ENCODE peak calls at places on chromosome 15, in six cellular contexts. Z, J, L, C, T and G are unnamed samples. For H4K20me1, the result is how much of the 10 kb centered on the place peaks cover.

GRCh38 chr15:57054351-57054750 is 135.9 kb downstream of the TCF12 start:
- DNase-seq in Z (no peak), J (no peak), L (no peak), C (no peak), T (no peak), G (no peak)

GRCh38 chr15:34018021-34018645 is 20.9 kb downstream of the AVEN start:
- DNase-seq in Z (no peak), J (no peak), L (no peak), C (no peak), T (no peak), G (no peak)

GRCh38 chr15:54772663-54773062 is 424.1 kb downstream of the RSL24D1 start:
- DNase-seq in Z (no peak), J (no peak), L (peak), C (no peak), T (no peak), G (no peak)

GRCh38 chr15:48028712-48029111 is 92.1 kb upstream of the SLC24A5 start:
- DNase-seq in Z (no peak), J (no peak), L (no peak), C (no peak), T (no peak), G (no peak)

GRCh38 chr15:76339302-76340197 is 3.0 kb downstream of the ISL2 start:
- DNase-seq in Z (no peak), J (no peak), L (peak), C (peak), T (no peak), G (no peak)

GRCh38 chr15:48777645-48778337 is 33.1 kb downstream of the CEP152 start:
- DNase-seq in Z (no peak), J (peak), L (no peak), C (no peak), T (no peak), G (no peak)

GRCh38 chr15:70378126-70379031 is 280.7 kb upstream of the TLE3 start:
- DNase-seq in Z (no peak), J (no peak), L (peak), C (no peak), T (no peak), G (no peak)

GRCh38 chr15:77578641-77579372 is 53.9 kb downstream of the LINGO1 start:
- DNase-seq in Z (no peak), J (no peak), L (no peak), C (no peak), T (no peak), G (no peak)

GRCh38 chr15:44102675-44103254 is 92.3 kb downstream of the FRMD5 start:
- DNase-seq in Z (peak), J (peak), L (no peak), C (no peak), T (no peak), G (peak)

GRCh38 chr15:90203473-90203872 is 2.3 kb downstream of the SEMA4B start:
- DNase-seq in Z (no peak), J (no peak), L (no peak), C (no peak), T (no peak), G (no peak)

GRCh38 chr15:65862682-65863081 is 6.6 kb upstream of the RAB11A start:
- DNase-seq in Z (peak), J (peak), L (peak), C (peak), T (no peak), G (peak)

GRCh38 chr15:69321041-69321554 is 22.4 kb downstream of the PAQR5 start:
- DNase-seq in Z (no peak), J (peak), L (no peak), C (no peak), T (no peak), G (no peak)

GRCh38 chr15:29122506-29122905 is 147.1 kb downstream of the NSMCE3 start:
- DNase-seq in Z (no peak), J (no peak), L (no peak), C (no peak), T (no peak), G (no peak)

GRCh38 chr15:57138260-57138895 is 219.9 kb downstream of the TCF12 start:
- DNase-seq in Z (peak), J (peak), L (peak), C (peak), T (no peak), G (no peak)

GRCh38 chr15:94164202-94164807 is 67.1 kb upstream of the MCTP2 start:
- DNase-seq in Z (peak), J (peak), L (peak), C (peak), T (no peak), G (peak)

GRCh38 chr15:90987561-90988141 is 6.7 kb downstream of the PRC1 start:
- DNase-seq in Z (no peak), J (no peak), L (no peak), C (no peak), T (no peak), G (no peak)

GRCh38 chr15:77737238-77738037 is 104.7 kb upstream of the LINGO1 start:
- DNase-seq in Z (no peak), J (no peak), L (no peak), C (no peak), T (no peak), G (no peak)

GRCh38 chr15:62071711-62072308 is 5.0 kb downstream of the C2CD4A start:
- DNase-seq in Z (peak), J (peak), L (peak), C (peak), T (no peak), G (no peak)

GRCh38 chr15:62068787-62069170 is 2.0 kb downstream of the C2CD4A start:
- DNase-seq in Z (no peak), J (no peak), L (no peak), C (no peak), T (no peak), G (no peak)

GRCh38 chr15:62068071-62068786 is 1.5 kb downstream of the C2CD4A start:
- DNase-seq in Z (peak), J (no peak), L (peak), C (no peak), T (no peak), G (peak)

GRCh38 chr15:62067448-62068044 is 769 bp downstream of the C2CD4A start:
- DNase-seq in Z (peak), J (no peak), L (peak), C (no peak), T (no peak), G (no peak)

DNA sequence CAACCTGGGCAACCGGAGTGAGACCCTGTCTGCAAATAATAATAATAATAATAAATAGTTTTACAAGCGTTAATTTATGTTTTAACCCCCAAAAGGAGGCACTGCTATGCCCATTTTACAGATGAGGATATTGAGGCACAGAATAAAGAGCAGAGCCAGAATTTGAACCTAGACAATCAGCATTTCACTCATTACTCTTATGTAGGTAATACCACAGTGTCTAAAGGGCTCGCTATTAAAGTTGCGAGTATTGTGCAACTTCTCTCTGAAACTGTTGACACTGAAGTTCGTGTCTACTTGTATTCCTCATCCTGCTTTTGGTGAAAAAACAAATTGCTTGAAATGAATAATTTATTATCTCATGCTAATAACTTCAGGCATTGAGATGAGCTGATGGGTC is 2.8 kb downstream of the C2CD4A start:
- DNase-seq in Z (no peak), J (no peak), L (no peak), C (no peak), T (no peak), G (no peak)
- H4K20me1 ChIP-seq in Z (under half), J (under half), L (under half), C (under half), T (under half), G (under half)

GRCh38 chr15:98844261-98844660 is 163.3 kb downstream of the PGPEP1L start:
- DNase-seq in Z (no peak), J (no peak), L (no peak), C (no peak), T (no peak), G (no peak)
- H4K20me1 ChIP-seq in Z (under half), J (half or more), L (under half), C (under half), T (under half), G (under half)

DNA sequence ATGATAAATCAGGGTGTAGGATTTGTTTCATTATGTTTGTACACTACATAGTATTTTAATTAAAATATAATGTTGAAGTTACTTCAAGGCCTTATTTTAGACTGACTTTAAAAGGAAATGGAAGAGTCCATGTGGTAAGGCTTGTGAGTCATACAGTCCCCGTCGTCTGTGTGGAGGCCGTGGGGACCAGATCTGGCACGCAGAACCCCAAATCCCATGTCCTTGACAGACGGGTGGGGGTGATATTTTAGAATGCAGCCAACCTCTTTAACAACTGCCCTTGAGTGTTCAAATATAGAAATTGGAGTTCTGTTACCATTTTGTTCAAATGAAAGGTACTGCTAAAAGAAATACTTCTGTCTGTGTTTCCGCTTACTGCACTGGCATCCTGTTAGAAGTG is 35.8 kb downstream of the ABHD17C start:
- DNase-seq in Z (no peak), J (no peak), L (no peak), C (no peak), T (no peak), G (no peak)
- H4K20me1 ChIP-seq in Z (under half), J (half or more), L (under half), C (under half), T (under half), G (under half)

DNA sequence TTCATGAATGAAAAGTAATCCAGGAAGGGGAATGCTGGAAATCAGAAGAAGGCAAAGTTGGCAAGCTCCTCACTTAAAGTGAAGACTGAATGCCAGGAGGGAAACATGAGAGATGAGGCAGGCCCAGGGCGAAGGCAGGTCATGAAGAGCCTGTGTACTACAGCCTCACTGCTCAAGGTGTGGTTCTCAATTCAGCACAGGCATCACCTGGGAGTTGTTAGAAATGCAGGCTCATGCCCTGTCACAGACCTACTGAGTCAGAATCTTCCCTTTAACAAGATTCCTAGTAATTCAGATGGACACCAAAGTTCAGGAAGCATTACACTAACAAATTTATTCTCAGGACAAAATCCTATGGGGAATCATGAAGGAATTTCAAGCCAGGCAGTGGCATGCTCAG is 14.2 kb downstream of the MYO5A start:
- DNase-seq in Z (no peak), J (no peak), L (no peak), C (no peak), T (no peak), G (no peak)
- H4K20me1 ChIP-seq in Z (under half), J (under half), L (under half), C (under half), T (under half), G (under half)

DNA sequence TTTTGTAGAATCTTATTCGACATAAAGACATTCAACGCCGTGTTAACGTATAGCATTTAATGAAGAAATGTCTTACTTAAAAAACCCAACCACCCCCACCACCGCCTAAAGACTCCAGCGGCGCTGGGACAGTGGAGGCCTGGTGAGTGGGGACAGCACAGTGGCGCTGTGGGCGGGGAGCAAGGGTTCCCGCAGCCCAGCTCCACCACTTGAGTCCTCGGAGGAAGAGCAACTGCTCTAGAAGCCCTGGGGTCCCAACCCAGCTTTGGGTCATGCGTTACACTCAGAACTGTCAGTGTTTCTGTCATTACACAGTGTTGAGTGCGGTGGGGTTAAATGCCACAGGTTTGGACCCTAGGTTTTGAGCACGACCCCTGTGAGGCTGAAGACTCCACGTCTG is 62.1 kb downstream of the CHSY1 start:
- DNase-seq in Z (no peak), J (no peak), L (no peak), C (no peak), T (no peak), G (no peak)
- H4K20me1 ChIP-seq in Z (under half), J (under half), L (under half), C (half or more), T (under half), G (under half)

DNA sequence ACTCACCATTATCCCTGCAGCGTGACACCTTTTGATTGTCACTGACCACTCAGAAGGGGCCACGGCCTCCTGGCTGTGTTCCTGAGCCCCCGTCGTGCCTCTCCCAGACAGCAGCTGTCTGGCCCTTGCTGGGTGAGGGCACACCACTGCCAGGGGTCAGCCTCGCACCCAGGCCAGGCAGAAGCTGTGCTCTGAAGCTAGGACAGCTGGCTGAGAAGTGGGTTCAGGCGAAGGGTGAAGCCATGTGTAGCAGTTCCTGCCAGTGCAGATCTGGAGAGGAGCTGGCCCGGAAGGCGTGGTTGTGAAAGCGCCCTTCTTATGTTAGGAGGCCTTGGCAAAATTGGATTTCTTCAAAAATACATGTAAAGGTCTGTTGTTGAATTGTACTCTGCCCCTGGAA is 49.2 kb downstream of the KLHL25 start:
- DNase-seq in Z (no peak), J (no peak), L (no peak), C (no peak), T (no peak), G (no peak)
- H4K20me1 ChIP-seq in Z (under half), J (under half), L (under half), C (under half), T (under half), G (under half)

DNA sequence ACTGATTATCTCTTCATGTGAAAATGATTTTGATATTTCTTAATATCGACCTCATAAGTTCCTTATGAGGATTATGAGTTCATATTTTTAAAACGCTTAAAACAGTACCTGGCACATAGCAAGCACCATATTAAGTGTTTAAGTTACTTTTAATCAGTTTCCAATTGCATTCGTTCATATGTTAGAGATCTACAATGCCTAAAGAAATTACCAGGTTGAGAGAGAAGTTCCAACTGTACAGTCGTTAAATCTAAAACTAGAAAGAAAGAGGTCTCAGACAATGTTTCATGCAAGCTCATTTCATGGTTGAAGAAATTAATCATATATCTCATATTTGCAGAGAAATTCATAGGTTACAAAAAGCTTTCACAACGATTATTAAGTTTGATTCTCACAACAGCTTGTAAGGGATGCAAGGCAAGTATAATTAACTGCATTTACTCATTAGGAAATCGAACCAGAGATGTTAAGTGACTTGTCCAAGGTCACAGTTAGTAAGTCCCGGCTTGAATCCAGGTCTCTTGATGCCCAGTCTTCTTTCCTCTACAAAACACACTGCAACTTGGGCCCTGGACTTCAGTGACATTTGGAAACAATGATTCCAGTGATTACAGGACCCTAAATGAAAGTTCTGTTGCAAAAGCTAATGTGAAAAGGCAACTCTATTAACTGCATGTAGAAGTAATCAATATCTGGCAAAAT is 1.3 kb downstream of the MYO5A start:
- DNase-seq in Z (no peak), J (no peak), L (no peak), C (no peak), T (no peak), G (no peak)
- H4K20me1 ChIP-seq in Z (under half), J (under half), L (under half), C (under half), T (under half), G (under half)

DNA sequence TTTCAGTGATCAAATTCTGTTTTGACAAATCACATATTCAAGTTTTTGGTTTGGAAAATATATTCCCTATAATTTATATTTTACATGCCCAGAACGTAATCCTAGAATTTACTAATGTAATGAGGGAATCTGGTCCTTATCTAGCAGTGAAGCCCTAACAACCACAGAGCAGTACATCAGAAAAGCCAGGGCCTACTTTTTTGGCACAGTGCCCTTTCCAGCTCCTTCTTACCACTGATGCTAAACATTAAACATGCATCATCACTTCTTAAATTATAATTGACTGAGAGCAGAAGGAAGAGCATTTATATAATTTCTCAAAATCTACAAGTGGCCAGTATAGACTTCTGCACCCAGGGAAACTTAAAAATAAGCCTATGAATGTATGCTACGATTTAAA is 66.7 kb downstream of the FBXL22 start:
- DNase-seq in Z (no peak), J (peak), L (no peak), C (no peak), T (no peak), G (no peak)
- H4K20me1 ChIP-seq in Z (under half), J (under half), L (under half), C (under half), T (under half), G (under half)

GRCh38 chr15:74863239-74864056 is 9.7 kb downstream of the SCAMP2 start:
- DNase-seq in Z (no peak), J (peak), L (no peak), C (no peak), T (no peak), G (no peak)

GRCh38 chr15:74869372-74869725 is 3.8 kb downstream of the SCAMP2 start:
- DNase-seq in Z (no peak), J (no peak), L (no peak), C (no peak), T (no peak), G (no peak)

GRCh38 chr15:74865316-74865715 is 7.8 kb downstream of the SCAMP2 start:
- DNase-seq in Z (no peak), J (no peak), L (no peak), C (no peak), T (no peak), G (no peak)

GRCh38 chr15:74867562-74868458 is 5.4 kb downstream of the SCAMP2 start:
- DNase-seq in Z (no peak), J (no peak), L (no peak), C (no peak), T (no peak), G (peak)

DNA sequence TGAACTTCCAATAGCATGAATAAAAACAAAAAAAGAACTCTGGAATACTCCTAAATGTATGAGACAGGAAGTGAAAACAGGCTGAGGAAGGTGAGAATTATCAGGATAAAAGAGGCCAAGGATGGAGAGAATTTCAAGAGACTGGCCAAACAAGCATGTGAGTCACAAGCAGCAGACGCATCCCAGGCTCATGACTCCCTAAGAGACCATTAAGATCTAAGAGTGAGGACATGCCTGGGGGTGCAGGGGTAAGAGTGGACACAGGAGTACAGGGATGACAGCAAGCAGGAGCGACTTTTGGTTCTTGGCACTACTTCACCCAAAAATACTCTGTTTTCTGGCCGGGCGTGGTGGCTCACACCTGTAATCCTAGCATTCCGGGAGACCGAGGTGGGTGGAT is 7.1 kb downstream of the SCAMP2 start:
- DNase-seq in Z (peak), J (peak), L (no peak), C (no peak), T (no peak), G (peak)
- H4K20me1 ChIP-seq in Z (half or more), J (half or more), L (under half), C (under half), T (under half), G (under half)